ENCODE peak calls at places on chromosome 11, in nine cellular contexts. U, B, F, Z, I, L, N, A and Q are unnamed samples.

GRCh38 chr11:67642148-67642475 is 2.5 kb upstream of the TBX10 start:
- DNase-seq in I (no peak), B (no peak), F (no peak), N (no peak), U (no peak), Z (no peak), L (no peak), A (no peak), Q (no peak)

GRCh38 chr11:19890308-19890707 is 177.7 kb downstream of the NAV2 start:
- DNase-seq in N (no peak), F (no peak), A (no peak), U (no peak), I (peak), Z (no peak), L (peak), B (no peak), Q (no peak)

GRCh38 chr11:111206472-111206871 is 39.1 kb upstream of the POU2AF2 start:
- DNase-seq in B (no peak), I (peak), F (no peak), Z (no peak), A (no peak), N (no peak), L (peak), U (no peak), Q (no peak)

GRCh38 chr11:35242843-35243242 is 103.9 kb downstream of the CD44 start:
- DNase-seq in U (no peak), L (no peak), N (no peak), I (no peak), Z (no peak), A (no peak), B (no peak), F (no peak), Q (no peak)

GRCh38 chr11:14414470-14415461 is 55.8 kb upstream of the RRAS2 start:
- DNase-seq in I (no peak), L (no peak), B (no peak), F (no peak), U (no peak), A (peak), Z (no peak), N (no peak), Q (no peak)

GRCh38 chr11:94417386-94417987 is 16.3 kb upstream of the GPR83 start:
- DNase-seq in Z (no peak), A (no peak), U (no peak), B (no peak), N (no peak), I (peak), F (no peak), L (peak), Q (no peak)

GRCh38 chr11:76225122-76225584 is 18.9 kb upstream of the WNT11 start:
- DNase-seq in N (peak), B (no peak), Z (peak), L (no peak), F (peak), A (no peak), U (no peak), I (no peak), Q (peak)

GRCh38 chr11:108713076-108713790 is 48.4 kb downstream of the DDX10 start:
- DNase-seq in U (no peak), F (no peak), I (peak), Z (no peak), N (no peak), L (no peak), B (no peak), A (no peak), Q (no peak)

GRCh38 chr11:80993561-80993960 is 1552.7 kb upstream of the TENM4 start:
- DNase-seq in Z (no peak), B (no peak), L (no peak), I (peak), N (no peak), F (no peak), U (no peak), A (no peak), Q (no peak)

GRCh38 chr11:12434255-12434654 is 56.9 kb downstream of the PARVA start:
- DNase-seq in Z (no peak), A (no peak), B (no peak), L (no peak), U (no peak), N (no peak), F (no peak), I (no peak), Q (no peak)

GRCh38 chr11:47587733-47588326 is 1.4 kb downstream of the FAM180B start:
- DNase-seq in B (no peak), Z (peak), L (no peak), N (peak), F (peak), I (no peak), A (no peak), U (no peak), Q (peak)

GRCh38 chr11:116207349-116207748 is 565.4 kb downstream of the BUD13 start:
- DNase-seq in N (no peak), U (no peak), F (no peak), A (no peak), B (no peak), I (no peak), Z (no peak), L (no peak), Q (no peak)

GRCh38 chr11:43268161-43268560 is 43.6 kb upstream of the API5 start:
- DNase-seq in I (no peak), F (peak), N (peak), L (no peak), A (no peak), B (no peak), U (no peak), Z (peak), Q (peak)

GRCh38 chr11:48164836-48165235 is 51.8 kb upstream of the OR4B1 start:
- DNase-seq in L (peak), B (no peak), Z (no peak), A (no peak), U (no peak), I (no peak), N (no peak), F (no peak), Q (no peak)

GRCh38 chr11:976431-977160 is 50.9 kb downstream of the AP2A2 start:
- DNase-seq in U (no peak), I (peak), A (no peak), Z (no peak), B (no peak), L (no peak), N (no peak), F (no peak), Q (no peak)

GRCh38 chr11:92826136-92826535 is 143.3 kb upstream of the MTNR1B start:
- DNase-seq in F (no peak), Z (no peak), N (no peak), A (no peak), B (no peak), U (no peak), I (peak), L (peak), Q (no peak)

GRCh38 chr11:2509481-2510001 is 64.7 kb downstream of the KCNQ1 start:
- DNase-seq in A (no peak), I (no peak), Z (peak), F (peak), N (peak), L (no peak), U (no peak), B (peak), Q (peak)

GRCh38 chr11:1220941-1221721 is 1.7 kb upstream of the MUC5B start:
- DNase-seq in U (no peak), F (peak), N (peak), L (no peak), Z (peak), I (no peak), A (no peak), B (no peak), Q (no peak)

GRCh38 chr11:19367051-19367709 is 126.4 kb upstream of the E2F8 start:
- DNase-seq in I (peak), N (no peak), L (no peak), Z (no peak), F (no peak), A (no peak), B (no peak), U (no peak), Q (no peak)

GRCh38 chr11:64809781-64810241 is 540 bp downstream of the MEN1 start:
- DNase-seq in I (no peak), A (no peak), U (peak), Z (no peak), L (peak), B (peak), N (no peak), F (no peak), Q (no peak)

GRCh38 chr11:119513141-119513805 is 90.3 kb upstream of the THY1 start:
- DNase-seq in A (no peak), B (no peak), U (no peak), F (no peak), I (no peak), L (no peak), N (no peak), Z (no peak), Q (no peak)

GRCh38 chr11:12606597-12606996 is 67.6 kb upstream of the TEAD1 start:
- DNase-seq in L (peak), N (no peak), Z (no peak), F (no peak), I (peak), U (no peak), A (no peak), B (no peak), Q (no peak)

GRCh38 chr11:128492903-128493569 is 94.3 kb downstream of the ETS1 start:
- DNase-seq in B (no peak), L (no peak), I (no peak), Z (no peak), U (no peak), A (no peak), F (peak), N (no peak), Q (no peak)

GRCh38 chr11:68891356-68891948 is 12.2 kb downstream of the MRPL21 start:
- DNase-seq in F (no peak), Z (no peak), N (no peak), B (no peak), I (no peak), A (no peak), L (no peak), U (no peak), Q (no peak)